ENCODE peak calls at places on chromosomes 11 and 22, in seven cellular contexts. X, Z, B, I, O, J and S are unnamed samples. For H3K9me3, the result is how much of the 10 kb centered on the place peaks cover.

GRCh38 chr22:17319541-17319940 is 49.7 kb upstream of the CECR2 start:
- DNase-seq in X (no peak), O (no peak), B (no peak), Z (no peak), I (no peak), J (no peak), S (no peak)

GRCh38 chr11:33179431-33179830 is 18.2 kb upstream of the CSTF3 start:
- DNase-seq in B (no peak), O (no peak), Z (peak), I (no peak), X (no peak), J (no peak), S (no peak)

GRCh38 chr11:115215694-115216615 is 288.3 kb downstream of the CADM1 start:
- DNase-seq in Z (no peak), O (no peak), X (no peak), B (no peak), J (no peak), I (peak), S (no peak)

GRCh38 chr11:126174816-126175215 is 36.6 kb downstream of the RPUSD4 start:
- DNase-seq in O (no peak), Z (no peak), J (no peak), B (no peak), X (no peak), I (no peak), S (no peak)

GRCh38 chr11:292211-293121 is 3.5 kb downstream of the PGGHG start:
- DNase-seq in I (no peak), X (peak), B (no peak), J (no peak), O (peak), Z (no peak), S (no peak)

GRCh38 chr11:1303196-1303821 is 6.1 kb downstream of the TOLLIP start:
- DNase-seq in Z (no peak), B (no peak), I (peak), J (no peak), X (no peak), O (no peak), S (no peak)

GRCh38 chr22:39897841-39898240 is 3.0 kb upstream of the GRAP2 start:
- DNase-seq in B (no peak), I (no peak), X (no peak), J (no peak), O (no peak), Z (no peak), S (no peak)

GRCh38 chr11:68398870-68399865 is 61.4 kb upstream of the PPP6R3 start:
- DNase-seq in O (peak), B (no peak), Z (no peak), J (peak), I (no peak), X (peak), S (no peak)

GRCh38 chr11:34460335-34460734 is 21.6 kb downstream of the CAT start:
- DNase-seq in B (no peak), X (no peak), I (no peak), O (no peak), J (no peak), Z (no peak), S (no peak)

GRCh38 chr22:18078329-18079041 is 695 bp downstream of the PEX26 start:
- DNase-seq in O (no peak), B (peak), J (no peak), Z (peak), I (peak), X (peak), S (peak)

GRCh38 chr22:42651134-42651533 is 1.9 kb upstream of the CYB5R3 start:
- DNase-seq in O (no peak), B (no peak), J (no peak), X (no peak), I (no peak), Z (no peak), S (no peak)

GRCh38 chr11:69463181-69463891 is 18.1 kb upstream of the LINC01488 start:
- DNase-seq in B (no peak), O (peak), I (peak), Z (no peak), X (peak), J (peak), S (no peak)

GRCh38 chr11:116730568-116730967 is 42.2 kb downstream of the BUD13 start:
- DNase-seq in J (no peak), O (peak), Z (no peak), X (peak), I (no peak), B (no peak), S (no peak)

GRCh38 chr11:17719028-17719939 is at the start of gene MYOD1:
- DNase-seq in X (no peak), B (no peak), O (no peak), I (no peak), J (no peak), Z (no peak), S (no peak)

GRCh38 chr22:48869161-48869560 is 958.5 kb downstream of the BRD1 start:
- DNase-seq in B (no peak), I (no peak), Z (no peak), J (no peak), O (peak), X (no peak), S (no peak)

GRCh38 chr11:80727315-80727714 is 1286.5 kb upstream of the TENM4 start:
- DNase-seq in J (no peak), O (no peak), I (peak), B (no peak), Z (no peak), X (no peak), S (no peak)

GRCh38 chr22:28923826-28924732 is 40.7 kb downstream of the ZNRF3 start:
- DNase-seq in O (no peak), X (peak), I (peak), J (no peak), Z (no peak), B (no peak), S (no peak)

GRCh38 chr11:64810891-64811272 is 531 bp upstream of the MEN1 start:
- DNase-seq in X (no peak), J (no peak), Z (peak), I (no peak), O (no peak), B (no peak), S (peak)

GRCh38 chr11:8038393-8038792 is 42.6 kb upstream of the TUB start:
- DNase-seq in X (no peak), Z (no peak), I (no peak), O (no peak), B (no peak), J (no peak), S (no peak)

GRCh38 chr11:69822676-69823494 is 3.7 kb upstream of the FGF3 start:
- DNase-seq in O (no peak), J (no peak), Z (no peak), I (no peak), B (no peak), X (no peak), S (no peak)

GRCh38 chr11:107791343-107792048 is 67.1 kb downstream of the SLC35F2 start:
- DNase-seq in O (no peak), B (no peak), Z (no peak), J (no peak), I (no peak), X (no peak), S (no peak)

GRCh38 chr11:123393312-123393927 is 36.6 kb upstream of the GRAMD1B start:
- DNase-seq in B (no peak), O (no peak), X (no peak), J (no peak), I (no peak), Z (no peak), S (no peak)

GRCh38 chr22:50131894-50132293 is 38.6 kb upstream of the PANX2 start:
- DNase-seq in I (no peak), O (no peak), B (no peak), Z (no peak), J (no peak), X (no peak), S (no peak)

GRCh38 chr11:2760196-2760871 is 60.5 kb upstream of the KCNQ1OT1 start:
- DNase-seq in I (no peak), B (no peak), X (no peak), O (no peak), Z (no peak), J (no peak), S (no peak)

GRCh38 chr11:132715041-132715440 is 817.3 kb downstream of the OPCML start:
- DNase-seq in O (no peak), Z (no peak), X (no peak), B (no peak), I (no peak), J (no peak), S (no peak)
- H3K9me3 ChIP-seq in O (under half), Z (under half), X (under half), B (under half), I (under half), J (under half), S (under half)

DNA sequence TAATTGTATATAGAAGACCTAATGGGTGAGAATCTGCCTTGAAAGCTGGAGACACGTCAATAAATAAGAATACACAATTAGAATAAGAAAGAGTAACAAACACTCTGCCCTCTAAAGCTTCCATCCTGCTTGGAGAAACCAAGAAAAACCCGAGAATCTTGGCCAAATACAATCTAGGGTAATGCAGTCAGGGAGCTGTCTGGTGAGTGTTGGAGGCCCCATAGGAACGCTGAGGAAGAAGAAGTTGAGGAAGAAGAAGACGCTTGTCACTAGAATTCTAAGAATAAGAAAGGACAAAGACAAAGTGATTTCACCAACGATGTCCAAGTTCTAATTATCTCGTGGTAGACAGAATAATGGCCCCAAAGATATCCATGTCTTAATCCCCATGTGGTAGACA is 4485.9 kb upstream of the OR11H1 start:
- DNase-seq in I (peak), J (no peak), O (no peak), X (no peak), B (no peak), Z (no peak), S (no peak)
- H3K9me3 ChIP-seq in I (under half), J (under half), O (half or more), X (under half), B (under half), Z (under half), S (under half)

GRCh38 chr11:58719406-58720117 is 12.2 kb downstream of the GLYAT start:
- DNase-seq in B (no peak), O (no peak), J (no peak), Z (no peak), X (no peak), I (no peak), S (no peak)
- H3K9me3 ChIP-seq in B (under half), O (under half), J (under half), Z (under half), X (under half), I (under half), S (under half)

GRCh38 chr11:77791301-77791700 is 29.2 kb downstream of the RSF1 start:
- DNase-seq in B (no peak), X (no peak), J (no peak), O (no peak), Z (no peak), I (no peak), S (no peak)
- H3K9me3 ChIP-seq in B (under half), X (under half), J (under half), O (under half), Z (under half), I (under half), S (under half)

DNA sequence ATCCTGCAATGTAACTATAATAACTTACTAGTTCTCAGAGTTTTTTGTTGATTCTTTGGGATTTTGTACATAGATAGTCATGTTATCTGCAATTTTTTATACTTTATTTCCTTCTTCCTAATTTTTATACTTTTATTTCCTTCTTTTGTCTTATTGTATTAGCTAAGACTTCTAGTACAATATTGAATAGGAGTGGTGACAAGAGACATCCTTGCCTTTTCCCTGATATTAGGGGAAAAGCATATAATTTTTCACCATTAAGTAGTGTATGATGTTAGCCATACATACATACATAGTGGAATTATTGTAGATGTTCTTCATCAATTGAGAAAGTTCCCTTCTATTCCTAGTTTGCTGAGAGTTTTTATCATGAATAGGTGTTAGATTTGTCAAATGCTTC is 27.8 kb upstream of the CLTCL1 start:
- DNase-seq in Z (no peak), J (no peak), X (no peak), B (no peak), O (no peak), I (no peak), S (no peak)
- H3K9me3 ChIP-seq in Z (under half), J (under half), X (under half), B (under half), O (half or more), I (under half), S (under half)

GRCh38 chr11:48207881-48208280 is 8.7 kb upstream of the OR4B1 start:
- DNase-seq in J (no peak), O (no peak), B (no peak), Z (no peak), I (no peak), X (no peak), S (no peak)
- H3K9me3 ChIP-seq in J (under half), O (under half), B (under half), Z (under half), I (under half), X (under half), S (under half)

GRCh38 chr11:40054631-40055030 is 1404.8 kb downstream of the LRRC4C start:
- DNase-seq in O (no peak), I (peak), X (peak), Z (no peak), B (no peak), J (no peak), S (no peak)
- H3K9me3 ChIP-seq in O (under half), I (under half), X (under half), Z (under half), B (under half), J (under half), S (under half)

DNA sequence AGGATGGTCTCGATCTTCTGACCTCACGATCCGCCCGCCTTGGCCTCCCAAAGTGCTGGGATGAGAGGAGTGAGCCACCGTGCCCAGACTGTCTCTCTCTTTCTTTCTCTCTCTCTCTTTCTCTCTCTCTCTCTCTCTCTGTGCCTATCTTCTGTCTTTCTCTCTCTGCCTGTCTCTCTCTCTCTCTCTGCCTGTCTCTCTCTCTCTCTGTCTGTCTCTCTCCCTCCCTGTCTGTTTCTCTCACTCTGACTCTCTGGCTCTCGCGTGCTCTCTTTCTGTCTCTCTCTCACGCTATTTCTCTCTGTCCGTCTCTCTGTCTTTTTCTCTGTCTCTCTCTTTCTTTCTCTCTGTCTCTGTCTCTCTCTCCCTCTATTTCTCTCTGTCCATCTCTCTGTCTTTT is 3911.2 kb upstream of the OR11H1 start:
- DNase-seq in J (no peak), B (no peak), Z (no peak), X (no peak), I (no peak), O (no peak), S (no peak)
- H3K9me3 ChIP-seq in J (half or more), B (under half), Z (under half), X (under half), I (under half), O (half or more), S (under half)